ENCODE peak calls at places on chromosomes 4 and X, in nine cellular contexts. One of them, this sample, is unnamed.

GRCh38 chrX:154717824-154718223 is 33.1 kb downstream of the GAB3 start:
- DNase-seq in stomach: no peak
- DNase-seq in lower lobe of right lung: no peak
- DNase-seq in right cardiac atrium: no peak
- DNase-seq in transverse colon: peak
- DNase-seq in foreskin fibroblast: no peak
- DNase-seq in cardiac fibroblast: peak
- DNase-seq in cardiac muscle cell: peak
- DNase-seq in astrocyte: peak
- DNase-seq in this sample: peak

GRCh38 chr4:55016131-55016530 is 109.3 kb downstream of the KDR start:
- DNase-seq in stomach: no peak
- DNase-seq in cardiac fibroblast: no peak
- DNase-seq in astrocyte: no peak
- DNase-seq in right cardiac atrium: no peak
- DNase-seq in transverse colon: no peak
- DNase-seq in foreskin fibroblast: no peak
- DNase-seq in lower lobe of right lung: no peak
- DNase-seq in cardiac muscle cell: no peak
- DNase-seq in this sample: no peak

GRCh38 chr4:15003441-15003890 is 1.2 kb downstream of the CPEB2 start:
- DNase-seq in transverse colon: peak
- DNase-seq in cardiac fibroblast: peak
- DNase-seq in lower lobe of right lung: peak
- DNase-seq in foreskin fibroblast: peak
- DNase-seq in right cardiac atrium: peak
- DNase-seq in astrocyte: no peak
- DNase-seq in stomach: peak
- DNase-seq in cardiac muscle cell: peak
- DNase-seq in this sample: peak

GRCh38 chr4:159368320-159368719 is 265.4 kb downstream of the RAPGEF2 start:
- DNase-seq in lower lobe of right lung: no peak
- DNase-seq in foreskin fibroblast: no peak
- DNase-seq in cardiac fibroblast: no peak
- DNase-seq in stomach: no peak
- DNase-seq in right cardiac atrium: no peak
- DNase-seq in astrocyte: no peak
- DNase-seq in transverse colon: no peak
- DNase-seq in cardiac muscle cell: no peak
- DNase-seq in this sample: no peak

GRCh38 chr4:168502886-168503285 is 6.0 kb downstream of the PALLD start:
- DNase-seq in lower lobe of right lung: no peak
- DNase-seq in cardiac fibroblast: no peak
- DNase-seq in cardiac muscle cell: no peak
- DNase-seq in foreskin fibroblast: no peak
- DNase-seq in transverse colon: no peak
- DNase-seq in stomach: no peak
- DNase-seq in astrocyte: no peak
- DNase-seq in right cardiac atrium: no peak
- DNase-seq in this sample: no peak

GRCh38 chr4:100075056-100075455 is 115.2 kb downstream of the DDIT4L start:
- DNase-seq in right cardiac atrium: no peak
- DNase-seq in cardiac fibroblast: no peak
- DNase-seq in foreskin fibroblast: no peak
- DNase-seq in astrocyte: peak
- DNase-seq in cardiac muscle cell: no peak
- DNase-seq in transverse colon: no peak
- DNase-seq in lower lobe of right lung: no peak
- DNase-seq in stomach: no peak
- DNase-seq in this sample: no peak

GRCh38 chr4:7970031-7970946 is 30.6 kb upstream of the AFAP1 start:
- DNase-seq in transverse colon: peak
- DNase-seq in lower lobe of right lung: no peak
- DNase-seq in cardiac muscle cell: peak
- DNase-seq in cardiac fibroblast: peak
- DNase-seq in foreskin fibroblast: no peak
- DNase-seq in stomach: peak
- DNase-seq in right cardiac atrium: peak
- DNase-seq in astrocyte: peak
- DNase-seq in this sample: no peak

GRCh38 chr4:150722908-150723362 is 141.0 kb downstream of the MAB21L2 start:
- DNase-seq in stomach: peak
- DNase-seq in right cardiac atrium: peak
- DNase-seq in cardiac fibroblast: peak
- DNase-seq in astrocyte: no peak
- DNase-seq in lower lobe of right lung: peak
- DNase-seq in transverse colon: peak
- DNase-seq in cardiac muscle cell: peak
- DNase-seq in foreskin fibroblast: peak
- DNase-seq in this sample: peak

GRCh38 chr4:95250544-95251137 is 298.1 kb downstream of the UNC5C start:
- DNase-seq in lower lobe of right lung: no peak
- DNase-seq in cardiac muscle cell: no peak
- DNase-seq in foreskin fibroblast: no peak
- DNase-seq in right cardiac atrium: no peak
- DNase-seq in cardiac fibroblast: no peak
- DNase-seq in stomach: no peak
- DNase-seq in astrocyte: no peak
- DNase-seq in transverse colon: no peak
- DNase-seq in this sample: peak

GRCh38 chrX:5068550-5068949 is 1160.1 kb downstream of the NLGN4X start:
- DNase-seq in lower lobe of right lung: no peak
- DNase-seq in right cardiac atrium: no peak
- DNase-seq in foreskin fibroblast: no peak
- DNase-seq in astrocyte: no peak
- DNase-seq in stomach: no peak
- DNase-seq in cardiac fibroblast: peak
- DNase-seq in cardiac muscle cell: no peak
- DNase-seq in transverse colon: no peak
- DNase-seq in this sample: no peak

GRCh38 chrX:153925739-153926593 is at the start of gene ARHGAP4:
- DNase-seq in lower lobe of right lung: peak
- DNase-seq in right cardiac atrium: peak
- DNase-seq in cardiac fibroblast: no peak
- DNase-seq in foreskin fibroblast: no peak
- DNase-seq in transverse colon: no peak
- DNase-seq in stomach: no peak
- DNase-seq in astrocyte: no peak
- DNase-seq in cardiac muscle cell: no peak
- DNase-seq in this sample: no peak

GRCh38 chr4:153260553-153261306 is 56.5 kb downstream of the TRIM2 start:
- DNase-seq in cardiac muscle cell: peak
- DNase-seq in transverse colon: peak
- DNase-seq in cardiac fibroblast: peak
- DNase-seq in right cardiac atrium: no peak
- DNase-seq in stomach: no peak
- DNase-seq in foreskin fibroblast: peak
- DNase-seq in lower lobe of right lung: no peak
- DNase-seq in astrocyte: no peak
- DNase-seq in this sample: peak
- H3K4me3 ChIP-seq in cardiac muscle cell: no peak
- H3K4me3 ChIP-seq in transverse colon: no peak
- H3K4me3 ChIP-seq in cardiac fibroblast: no peak
- H3K4me3 ChIP-seq in right cardiac atrium: no peak
- H3K4me3 ChIP-seq in stomach: no peak
- H3K4me3 ChIP-seq in foreskin fibroblast: no peak
- H3K4me3 ChIP-seq in lower lobe of right lung: no peak
- H3K4me3 ChIP-seq in astrocyte: no peak
- H3K4me3 ChIP-seq in this sample: no peak

GRCh38 chr4:4666693-4667642 is 125.1 kb upstream of the STX18 start:
- DNase-seq in transverse colon: no peak
- DNase-seq in cardiac muscle cell: peak
- DNase-seq in foreskin fibroblast: no peak
- DNase-seq in right cardiac atrium: peak
- DNase-seq in lower lobe of right lung: no peak
- DNase-seq in astrocyte: peak
- DNase-seq in cardiac fibroblast: no peak
- DNase-seq in stomach: no peak
- DNase-seq in this sample: no peak
- H3K4me3 ChIP-seq in transverse colon: no peak
- H3K4me3 ChIP-seq in cardiac muscle cell: no peak
- H3K4me3 ChIP-seq in foreskin fibroblast: no peak
- H3K4me3 ChIP-seq in right cardiac atrium: no peak
- H3K4me3 ChIP-seq in lower lobe of right lung: no peak
- H3K4me3 ChIP-seq in astrocyte: no peak
- H3K4me3 ChIP-seq in cardiac fibroblast: no peak
- H3K4me3 ChIP-seq in stomach: no peak
- H3K4me3 ChIP-seq in this sample: no peak

GRCh38 chrX:150607200-150607599 is 38.8 kb downstream of the MTM1 start:
- DNase-seq in right cardiac atrium: no peak
- DNase-seq in foreskin fibroblast: no peak
- DNase-seq in cardiac fibroblast: no peak
- DNase-seq in astrocyte: no peak
- DNase-seq in transverse colon: no peak
- DNase-seq in cardiac muscle cell: no peak
- DNase-seq in stomach: no peak
- DNase-seq in lower lobe of right lung: no peak
- DNase-seq in this sample: no peak
- H3K4me3 ChIP-seq in right cardiac atrium: no peak
- H3K4me3 ChIP-seq in foreskin fibroblast: no peak
- H3K4me3 ChIP-seq in cardiac fibroblast: no peak
- H3K4me3 ChIP-seq in astrocyte: no peak
- H3K4me3 ChIP-seq in transverse colon: no peak
- H3K4me3 ChIP-seq in cardiac muscle cell: no peak
- H3K4me3 ChIP-seq in stomach: no peak
- H3K4me3 ChIP-seq in lower lobe of right lung: no peak
- H3K4me3 ChIP-seq in this sample: no peak

GRCh38 chr4:140296335-140296753 is 77.1 kb upstream of the SCOC start:
- DNase-seq in transverse colon: peak
- DNase-seq in astrocyte: peak
- DNase-seq in stomach: peak
- DNase-seq in right cardiac atrium: no peak
- DNase-seq in foreskin fibroblast: peak
- DNase-seq in cardiac muscle cell: peak
- DNase-seq in lower lobe of right lung: no peak
- DNase-seq in cardiac fibroblast: peak
- DNase-seq in this sample: peak
- H3K4me3 ChIP-seq in transverse colon: no peak
- H3K4me3 ChIP-seq in astrocyte: peak
- H3K4me3 ChIP-seq in stomach: no peak
- H3K4me3 ChIP-seq in right cardiac atrium: no peak
- H3K4me3 ChIP-seq in foreskin fibroblast: no peak
- H3K4me3 ChIP-seq in cardiac muscle cell: no peak
- H3K4me3 ChIP-seq in lower lobe of right lung: no peak
- H3K4me3 ChIP-seq in cardiac fibroblast: no peak
- H3K4me3 ChIP-seq in this sample: no peak

GRCh38 chr4:21948347-21949072 is at the start of gene KCNIP4:
- DNase-seq in foreskin fibroblast: peak
- DNase-seq in cardiac fibroblast: peak
- DNase-seq in right cardiac atrium: peak
- DNase-seq in transverse colon: peak
- DNase-seq in astrocyte: peak
- DNase-seq in lower lobe of right lung: no peak
- DNase-seq in stomach: no peak
- DNase-seq in cardiac muscle cell: peak
- DNase-seq in this sample: peak
- H3K4me3 ChIP-seq in foreskin fibroblast: peak
- H3K4me3 ChIP-seq in cardiac fibroblast: peak
- H3K4me3 ChIP-seq in right cardiac atrium: peak
- H3K4me3 ChIP-seq in transverse colon: peak
- H3K4me3 ChIP-seq in astrocyte: peak
- H3K4me3 ChIP-seq in lower lobe of right lung: peak
- H3K4me3 ChIP-seq in stomach: peak
- H3K4me3 ChIP-seq in cardiac muscle cell: peak
- H3K4me3 ChIP-seq in this sample: peak

GRCh38 chrX:630922-631496 is 418 bp downstream of the SHOX start:
- DNase-seq in right cardiac atrium: no peak
- DNase-seq in stomach: no peak
- DNase-seq in cardiac muscle cell: no peak
- DNase-seq in lower lobe of right lung: no peak
- DNase-seq in foreskin fibroblast: no peak
- DNase-seq in astrocyte: no peak
- DNase-seq in transverse colon: no peak
- DNase-seq in cardiac fibroblast: peak
- DNase-seq in this sample: no peak
- H3K4me3 ChIP-seq in right cardiac atrium: no peak
- H3K4me3 ChIP-seq in stomach: no peak
- H3K4me3 ChIP-seq in cardiac muscle cell: no peak
- H3K4me3 ChIP-seq in lower lobe of right lung: no peak
- H3K4me3 ChIP-seq in foreskin fibroblast: peak
- H3K4me3 ChIP-seq in astrocyte: no peak
- H3K4me3 ChIP-seq in transverse colon: no peak
- H3K4me3 ChIP-seq in cardiac fibroblast: no peak
- H3K4me3 ChIP-seq in this sample: no peak